ENCODE peak calls at places on chromosomes 5 and 9, in four cellular contexts. T is GM12891, U is K562, M is GM12878. J is an unnamed sample.

GRCh38 chr9:94639045-94639995 is at the start of gene FBP1:
- DNase-seq in T (peak), U (peak), M (no peak), J (peak)

GRCh38 chr5:143083006-143083405 is 312.8 kb downstream of the ARHGAP26 start:
- DNase-seq in T (no peak), U (no peak), M (no peak), J (no peak)

GRCh38 chr9:135533093-135533492 is 11.9 kb downstream of the LCN1 start:
- DNase-seq in T (no peak), U (peak), M (no peak), J (no peak)

GRCh38 chr9:134533850-134534585 is 107.6 kb upstream of the COL5A1 start:
- DNase-seq in T (no peak), U (no peak), M (no peak), J (no peak)

GRCh38 chr9:136512651-136513066 is 29.8 kb upstream of the SEC16A start:
- DNase-seq in T (peak), U (peak), M (no peak), J (no peak)

GRCh38 chr5:130386155-130386554 is 481.9 kb downstream of the CHSY3 start:
- DNase-seq in T (no peak), U (no peak), M (no peak), J (no peak)

GRCh38 chr9:20985851-20986600 is 45.4 kb downstream of the HACD4 start:
- DNase-seq in T (no peak), U (no peak), M (no peak), J (no peak)

GRCh38 chr9:13410566-13411031 is 131.1 kb upstream of the MPDZ start:
- DNase-seq in T (no peak), U (no peak), M (no peak), J (no peak)

GRCh38 chr9:77710965-77711657 is 63.0 kb upstream of the GNA14 start:
- DNase-seq in T (no peak), U (no peak), M (no peak), J (peak)

GRCh38 chr9:70407081-70407503 is 7.4 kb downstream of the KLF9 start:
- DNase-seq in T (no peak), U (no peak), M (no peak), J (no peak)

GRCh38 chr5:111478266-111478665 is 34.1 kb downstream of the STARD4 start:
- DNase-seq in T (no peak), U (no peak), M (no peak), J (no peak)

GRCh38 chr9:6407778-6408177 is 5.2 kb upstream of the UHRF2 start:
- DNase-seq in T (no peak), U (no peak), M (no peak), J (no peak)

GRCh38 chr9:14692536-14692917 is 705 bp downstream of the ZDHHC21 start:
- DNase-seq in T (no peak), U (no peak), M (no peak), J (no peak)

GRCh38 chr9:93111371-93112115 is 15.5 kb downstream of the CARD19 start:
- DNase-seq in T (no peak), U (no peak), M (no peak), J (no peak)

DNA sequence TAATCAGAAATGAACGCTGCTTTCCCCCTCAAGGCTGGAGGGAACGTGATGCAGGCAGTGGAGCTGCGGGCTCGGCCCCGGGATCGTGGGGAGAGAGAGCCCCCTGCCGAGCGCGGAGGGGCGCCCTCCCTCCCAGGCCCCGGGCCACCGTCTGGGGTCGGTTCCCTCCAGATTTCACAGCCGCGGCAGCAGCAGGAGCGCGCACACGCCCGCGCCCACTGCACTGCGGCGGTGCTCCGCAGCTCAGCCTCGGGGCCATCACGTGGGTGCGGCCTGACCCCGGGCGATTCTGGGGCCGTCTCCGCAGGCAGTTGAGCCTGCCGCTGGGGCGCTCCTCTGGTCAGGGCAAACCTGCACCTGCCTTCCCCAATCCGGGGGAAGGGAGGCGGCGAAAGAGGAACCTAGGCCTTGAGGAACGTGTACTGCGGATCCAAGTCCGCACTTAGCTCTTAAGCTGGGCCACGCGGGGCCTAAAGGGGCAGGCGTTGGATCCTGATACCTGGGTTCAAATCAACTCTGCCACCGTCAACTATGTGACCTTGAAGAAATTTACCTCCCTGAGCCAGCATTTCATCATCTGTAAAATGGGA is 9.4 kb upstream of the DELE1 start:
- DNase-seq in T (peak), U (peak), M (no peak), J (peak)
- TF ChIP-seq SPI1 in T (peak), U (peak), M (no peak), J (peak)

GRCh38 chr9:16289639-16290038 is 580.8 kb downstream of the BNC2 start:
- DNase-seq in T (no peak), U (no peak), M (peak), J (peak)

GRCh38 chr9:16294371-16294770 is 576.1 kb downstream of the BNC2 start:
- DNase-seq in T (no peak), U (no peak), M (no peak), J (no peak)

GRCh38 chr9:16290169-16290568 is 580.3 kb downstream of the BNC2 start:
- DNase-seq in T (no peak), U (no peak), M (peak), J (no peak)

GRCh38 chr9:16291921-16292320 is 578.5 kb downstream of the BNC2 start:
- DNase-seq in T (no peak), U (no peak), M (no peak), J (no peak)

GRCh38 chr9:16293610-16294009 is 576.9 kb downstream of the BNC2 start:
- DNase-seq in T (no peak), U (no peak), M (no peak), J (no peak)
- TF ChIP-seq SPI1 in T (no peak), U (no peak), M (no peak), J (no peak)

GRCh38 chr9:36995927-36996471 is 38.1 kb downstream of the PAX5 start:
- DNase-seq in T (peak), U (peak), M (no peak), J (peak)
- TF ChIP-seq SPI1 in T (no peak), U (no peak), M (no peak), J (no peak)

DNA sequence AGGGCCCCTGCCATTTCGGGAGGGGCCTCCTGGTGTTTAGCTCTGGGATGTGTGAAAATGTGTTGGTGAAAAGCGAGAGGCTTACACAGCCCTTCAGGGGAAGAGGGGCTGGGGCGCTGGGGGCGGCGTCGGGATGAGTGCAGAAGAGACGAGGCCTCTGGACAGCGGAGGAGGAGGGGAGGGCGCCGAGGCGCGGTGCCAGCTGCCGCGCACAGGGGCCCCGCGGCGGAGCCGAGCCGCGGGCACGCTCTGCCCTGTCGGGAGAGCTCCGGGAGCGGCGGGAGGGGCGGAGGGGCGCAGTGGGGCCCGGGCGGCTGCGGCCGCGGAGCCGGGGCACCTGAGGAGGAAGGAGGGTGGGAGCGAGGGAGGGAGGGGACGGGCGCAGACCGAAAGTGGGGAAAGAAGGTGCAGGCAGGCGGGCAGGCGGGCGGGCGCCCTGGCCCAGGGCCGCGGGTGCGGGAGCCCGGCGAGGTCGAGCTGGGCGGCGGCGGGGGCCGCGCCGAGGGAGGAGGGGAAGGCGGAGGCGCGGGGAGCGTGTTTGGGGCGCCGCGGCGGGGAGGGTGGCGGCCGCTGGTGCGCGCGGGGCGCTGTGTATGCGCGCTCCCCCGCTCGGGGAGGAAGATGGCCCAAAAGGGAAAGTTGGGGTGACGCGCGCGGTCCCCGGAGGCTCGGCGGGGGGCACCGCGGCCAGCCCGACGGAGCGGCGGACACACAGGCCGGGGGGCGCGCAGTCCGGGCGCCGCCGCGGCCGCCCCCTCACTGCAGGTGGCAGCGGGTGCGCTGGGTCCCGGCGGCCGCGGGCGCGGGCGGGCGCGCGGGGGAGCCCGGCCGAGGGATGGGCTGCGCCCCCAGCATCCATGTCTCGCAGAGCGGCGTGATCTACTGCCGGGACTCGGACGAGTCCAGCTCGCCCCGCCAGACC is at the start of gene PDE8B:
- DNase-seq in T (peak), U (no peak), M (no peak), J (no peak)
- TF ChIP-seq SPI1 in T (no peak), U (no peak), M (no peak), J (no peak)

GRCh38 chr5:75010838-75011237 is 41.5 kb downstream of the GCNT4 start:
- DNase-seq in T (no peak), U (no peak), M (no peak), J (no peak)
- TF ChIP-seq SPI1 in T (no peak), U (no peak), M (no peak), J (no peak)